ENCODE peak calls at places on chromosomes 2 and 18, in four cellular contexts. N is IMR-90, S is lung, X is upper lobe of right lung. Q is an unnamed sample.

GRCh38 chr2:231554748-231555545 is 24.7 kb upstream of the NMUR1 start:
- DNase-seq in N (peak), S (peak), X (peak), Q (no peak)

GRCh38 chr2:16219292-16219975 is 279.1 kb downstream of the MYCN start:
- DNase-seq in N (no peak), S (no peak), X (peak), Q (no peak)

GRCh38 chr2:118003396-118003824 is 10.5 kb downstream of the CCDC93 start:
- DNase-seq in N (peak), S (peak), X (no peak), Q (peak)

GRCh38 chr2:11377915-11378649 is 33.6 kb upstream of the ROCK2 start:
- DNase-seq in N (peak), S (no peak), X (no peak), Q (no peak)

GRCh38 chr2:48471048-48471474 is 58.9 kb upstream of the STON1 start:
- DNase-seq in N (peak), S (no peak), X (no peak), Q (peak)

GRCh38 chr18:3056311-3056710 is 43.4 kb upstream of the LPIN2 start:
- DNase-seq in N (no peak), S (no peak), X (no peak), Q (no peak)

GRCh38 chr2:79935771-79936657 is 368.5 kb downstream of the LRRTM1 start:
- DNase-seq in N (peak), S (no peak), X (no peak), Q (peak)

GRCh38 chr2:166384774-166385173 is 9.0 kb upstream of the SCN9A start:
- DNase-seq in N (peak), S (no peak), X (no peak), Q (peak)

GRCh38 chr2:72989770-72990556 is 72.6 kb downstream of the EMX1 start:
- DNase-seq in N (peak), S (no peak), X (no peak), Q (no peak)

GRCh38 chr18:42706029-42706608 is 409.4 kb downstream of the RIT2 start:
- DNase-seq in N (no peak), S (no peak), X (no peak), Q (no peak)

GRCh38 chr2:196427996-196428634 is 211.4 kb upstream of the CCDC150 start:
- DNase-seq in N (no peak), S (no peak), X (no peak), Q (no peak)

GRCh38 chr2:180370476-180371205 is 363.5 kb upstream of the CWC22 start:
- DNase-seq in N (no peak), S (no peak), X (no peak), Q (no peak)

GRCh38 chr2:86194751-86195054 is 559 bp downstream of the IMMT start:
- DNase-seq in N (no peak), S (peak), X (no peak), Q (no peak)

GRCh38 chr2:127455566-127456493 is 37.6 kb downstream of the PROC start:
- DNase-seq in N (no peak), S (no peak), X (no peak), Q (no peak)

GRCh38 chr2:10375570-10376266 is 72.4 kb downstream of the ODC1 start:
- DNase-seq in N (no peak), S (no peak), X (no peak), Q (no peak)

GRCh38 chr2:84904717-84905174 is 710 bp upstream of the TMSB10 start:
- DNase-seq in N (peak), S (peak), X (peak), Q (peak)

GRCh38 chr2:36371963-36372391 is 16.4 kb downstream of the CRIM1 start:
- DNase-seq in N (peak), S (no peak), X (no peak), Q (peak)

GRCh38 chr18:49944681-49945080 is 131.3 kb upstream of the ACAA2 start:
- DNase-seq in N (peak), S (no peak), X (no peak), Q (no peak)

GRCh38 chr2:8370258-8370802 is 311.5 kb upstream of the ID2 start:
- DNase-seq in N (no peak), S (no peak), X (no peak), Q (no peak)

GRCh38 chr2:8438476-8438875 is 243.4 kb upstream of the ID2 start:
- DNase-seq in N (no peak), S (no peak), X (peak), Q (no peak)

GRCh38 chr2:1677833-1678165 is 66.5 kb downstream of the PXDN start:
- DNase-seq in N (no peak), S (no peak), X (no peak), Q (no peak)

GRCh38 chr2:239828192-239828972 is 196.8 kb downstream of the NDUFA10 start:
- DNase-seq in N (no peak), S (peak), X (peak), Q (no peak)

GRCh38 chr2:203706403-203706802 is at the start of gene CD28:
- DNase-seq in N (no peak), S (no peak), X (no peak), Q (no peak)

GRCh38 chr2:186889291-186889886 is 40.4 kb upstream of the ZSWIM2 start:
- DNase-seq in N (no peak), S (no peak), X (no peak), Q (no peak)

GRCh38 chr18:45785015-45785597 is 40.4 kb upstream of the SIGLEC15 start:
- DNase-seq in N (peak), S (no peak), X (no peak), Q (peak)

GRCh38 chr2:45452866-45453265 is 158.2 kb downstream of the SRBD1 start:
- DNase-seq in N (peak), S (no peak), X (no peak), Q (no peak)

GRCh38 chr2:233814063-233814435 is 35.9 kb downstream of the MROH2A start:
- DNase-seq in N (peak), S (no peak), X (no peak), Q (peak)

GRCh38 chr18:77700051-77700450 is 450.4 kb downstream of the GALR1 start:
- DNase-seq in N (no peak), S (no peak), X (no peak), Q (no peak)

GRCh38 chr18:46152436-46152807 is 48.2 kb downstream of the HAUS1 start:
- DNase-seq in N (peak), S (no peak), X (no peak), Q (peak)

GRCh38 chr2:238161291-238162051 is 2.7 kb downstream of the ERFE start:
- DNase-seq in N (no peak), S (no peak), X (peak), Q (no peak)

GRCh38 chr2:126784045-126784444 is 114.6 kb upstream of the TEX51 start:
- DNase-seq in N (no peak), S (no peak), X (peak), Q (no peak)

GRCh38 chr2:80454628-80455027 is 150.1 kb upstream of the LRRTM1 start:
- DNase-seq in N (no peak), S (no peak), X (peak), Q (no peak)

GRCh38 chr2:170310876-170311502 is 133.0 kb downstream of the MYO3B start:
- DNase-seq in N (no peak), S (no peak), X (no peak), Q (peak)

GRCh38 chr2:96642564-96643350 is at the start of gene FER1L5:
- DNase-seq in N (peak), S (no peak), X (no peak), Q (peak)

GRCh38 chr2:42171396-42171971 is 2.3 kb downstream of the EML4 start:
- DNase-seq in N (peak), S (no peak), X (no peak), Q (no peak)

GRCh38 chr2:72271766-72272615 is 124.3 kb upstream of the CYP26B1 start:
- DNase-seq in N (no peak), S (no peak), X (no peak), Q (peak)

GRCh38 chr18:75139226-75139911 is 69.6 kb downstream of the PTGR3 start:
- DNase-seq in N (no peak), S (no peak), X (no peak), Q (no peak)

GRCh38 chr18:8844721-8845148 is 139.4 kb downstream of the MTCL1 start:
- DNase-seq in N (peak), S (no peak), X (no peak), Q (no peak)

GRCh38 chr18:9858642-9859041 is 27.1 kb upstream of the TXNDC2 start:
- DNase-seq in N (no peak), S (no peak), X (no peak), Q (no peak)

GRCh38 chr2:55111570-55112228 is 61.4 kb upstream of the RTN4 start:
- DNase-seq in N (peak), S (peak), X (peak), Q (peak)

DNA sequence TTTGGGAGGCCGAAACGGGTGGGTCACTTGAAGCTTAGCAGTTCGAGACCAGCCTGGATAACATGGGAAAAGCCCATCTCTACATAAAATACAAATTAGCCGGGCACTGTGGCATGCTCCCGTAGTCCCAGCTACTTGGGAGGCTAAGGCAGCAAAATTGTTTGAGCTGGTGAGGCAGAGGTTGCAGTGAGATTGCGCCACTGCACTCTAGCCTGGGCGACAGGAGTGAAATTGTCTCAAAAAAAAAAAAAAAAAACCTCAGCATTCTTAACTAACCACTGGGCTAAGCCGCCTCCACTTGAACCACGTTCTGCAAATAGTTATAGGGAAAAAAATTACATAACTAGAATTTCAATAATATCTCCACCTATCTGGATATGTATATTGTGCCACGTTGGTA is 2.3 kb downstream of the FOXI3 start:
- DNase-seq in N (no peak), S (no peak), X (peak), Q (no peak)
- H3K4me3 ChIP-seq in N (no peak), S (no peak), X (no peak), Q (no peak)

DNA sequence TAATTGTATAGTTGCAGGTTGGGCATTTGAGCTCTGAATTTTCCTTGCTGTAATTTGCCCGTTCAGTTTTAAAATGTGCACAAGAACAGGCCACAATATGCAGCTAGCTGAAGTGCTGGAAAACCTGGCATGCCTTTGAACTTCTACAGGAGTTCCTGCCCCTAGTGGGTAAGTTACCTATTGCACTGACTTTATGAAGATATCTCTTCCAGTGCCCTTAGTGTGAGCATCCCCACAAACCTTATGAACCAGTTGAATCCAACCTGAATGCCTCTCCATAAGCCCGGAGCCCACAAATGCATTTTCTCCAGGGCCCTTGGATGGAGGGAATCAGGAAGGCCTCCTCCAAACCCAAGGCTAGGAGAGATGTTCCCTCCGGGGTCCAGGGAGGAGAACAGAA is 106.8 kb downstream of the XRCC5 start:
- DNase-seq in N (peak), S (no peak), X (no peak), Q (peak)
- TF ChIP-seq CTCF in N (peak), S (no peak), X (no peak), Q (peak)

GRCh38 chr18:70160075-70160678 is 45.3 kb downstream of the RTTN start:
- DNase-seq in N (no peak), S (no peak), X (no peak), Q (no peak)
- H3K4me3 ChIP-seq in N (no peak), S (no peak), X (no peak), Q (no peak)

GRCh38 chr2:229445013-229445412 is 173.9 kb upstream of the PID1 start:
- DNase-seq in N (peak), S (peak), X (no peak), Q (peak)
- TF ChIP-seq CTCF in N (no peak), S (no peak), X (no peak), Q (peak)

DNA sequence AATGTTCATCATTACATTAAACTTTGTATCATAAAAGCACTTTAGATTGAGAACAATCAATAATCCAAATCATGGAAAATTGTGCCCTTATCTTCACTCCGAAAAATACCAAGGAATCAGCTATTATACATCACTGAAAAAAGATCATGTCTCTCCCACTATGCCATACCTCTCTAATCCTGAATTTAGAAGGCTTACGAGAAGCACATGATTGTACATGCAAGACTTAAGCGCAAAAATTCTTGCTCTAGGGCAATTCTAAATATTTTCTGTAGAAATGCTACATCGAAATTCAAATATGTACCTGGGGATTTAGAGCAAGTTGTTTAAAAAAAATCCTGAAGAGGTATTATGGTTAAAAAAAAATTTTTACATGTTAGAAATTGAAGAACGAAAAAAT is 1.3 kb downstream of the CYTIP start:
- DNase-seq in N (no peak), S (no peak), X (no peak), Q (no peak)
- H3K4me3 ChIP-seq in N (no peak), S (no peak), X (peak), Q (no peak)

DNA sequence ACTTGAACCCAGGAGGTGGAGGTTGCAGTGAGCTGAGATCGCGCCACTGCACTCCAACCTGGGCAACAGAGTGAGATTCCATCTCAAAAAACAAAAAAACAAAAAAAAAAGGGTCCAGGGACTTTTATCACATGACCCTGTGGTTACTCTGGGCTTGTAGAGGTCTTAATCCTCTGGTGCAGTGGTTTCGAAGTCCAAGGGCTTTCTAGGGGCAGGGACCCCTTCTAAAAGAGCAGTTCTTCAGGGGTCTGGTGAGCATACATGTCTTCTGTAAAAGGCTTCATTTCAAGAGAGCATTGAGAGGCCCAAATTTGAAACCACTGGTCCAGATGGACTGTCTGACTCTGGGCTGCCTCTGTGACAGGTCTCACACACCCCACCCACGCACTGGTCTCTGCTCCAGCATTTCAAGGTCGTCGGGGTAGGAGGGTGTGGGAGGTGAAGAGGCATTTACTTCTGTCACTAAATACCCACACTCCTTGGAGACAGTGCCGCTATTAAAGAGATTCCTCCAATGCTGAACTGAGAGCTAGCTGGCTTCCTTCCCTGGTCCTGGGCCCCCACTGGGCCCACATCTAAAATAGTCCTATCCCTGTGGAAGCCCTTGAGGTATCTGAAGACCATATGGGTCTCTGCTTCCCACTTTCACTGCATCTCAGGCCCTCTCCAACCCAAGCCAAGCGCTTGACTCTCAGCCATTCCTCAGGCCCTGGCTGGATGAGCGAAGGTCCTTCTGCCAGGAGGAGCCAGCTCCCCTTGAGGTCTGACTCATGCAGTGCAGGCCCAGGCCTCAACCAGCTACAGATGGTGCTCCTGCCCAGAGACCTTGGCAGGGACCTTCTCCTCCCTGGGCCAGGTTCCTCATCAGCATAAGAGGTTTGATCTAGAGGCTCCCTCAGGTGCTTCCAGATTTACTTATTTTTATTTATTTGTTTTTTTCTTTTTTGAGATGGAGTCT is 44.8 kb downstream of the PAX8 start:
- DNase-seq in N (peak), S (no peak), X (no peak), Q (peak)
- TF ChIP-seq CTCF in N (peak), S (no peak), X (peak), Q (peak)

GRCh38 chr18:4119127-4119648 is 335.9 kb downstream of the DLGAP1 start:
- DNase-seq in N (no peak), S (no peak), X (no peak), Q (no peak)
- H3K4me3 ChIP-seq in N (no peak), S (no peak), X (no peak), Q (no peak)

GRCh38 chr18:12840382-12840781 is 43.7 kb downstream of the PTPN2 start:
- DNase-seq in N (no peak), S (no peak), X (no peak), Q (no peak)

GRCh38 chr18:12839526-12840196 is 44.4 kb downstream of the PTPN2 start:
- DNase-seq in N (no peak), S (no peak), X (no peak), Q (peak)

GRCh38 chr18:12839057-12839525 is 44.9 kb downstream of the PTPN2 start:
- DNase-seq in N (no peak), S (no peak), X (no peak), Q (peak)

GRCh38 chr18:12842459-12843380 is 41.3 kb downstream of the PTPN2 start:
- DNase-seq in N (no peak), S (no peak), X (no peak), Q (no peak)

DNA sequence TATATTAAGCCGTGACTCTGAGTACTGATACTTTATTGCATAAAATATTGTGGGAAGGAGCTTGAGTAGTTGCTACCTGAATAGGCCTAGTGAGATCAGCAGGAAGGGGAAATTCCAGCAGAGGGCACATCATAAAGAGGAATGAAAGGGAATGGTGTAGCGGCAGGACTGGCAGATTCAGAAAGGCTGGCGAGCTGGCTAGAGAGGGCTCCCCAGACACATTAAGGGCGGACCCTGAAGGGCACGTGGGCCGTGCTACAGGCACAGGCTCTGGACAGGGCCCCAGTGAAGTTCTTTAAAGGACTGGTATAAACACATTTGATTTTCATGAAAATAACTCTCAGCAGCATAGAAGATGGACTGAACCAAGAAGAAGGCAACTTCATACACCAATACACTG is 43.0 kb downstream of the PTPN2 start:
- DNase-seq in N (no peak), S (no peak), X (no peak), Q (peak)
- TF ChIP-seq CTCF in N (no peak), S (no peak), X (no peak), Q (no peak)

Q was measured in bronchial epithelial cell.